ENCODE peak calls at places on chromosomes 12 and 14, in four cellular contexts. G, X, U and P are unnamed samples.

GRCh38 chr12:5096241-5096880 is 52.7 kb downstream of the KCNA5 start:
- DNase-seq in G (no peak), X (no peak), U (no peak), P (no peak)

GRCh38 chr12:57797938-57798337 is 15.4 kb downstream of the TSFM start:
- DNase-seq in G (no peak), X (no peak), U (no peak), P (no peak)

GRCh38 chr12:93483151-93483807 is 16.0 kb downstream of the MRPL42 start:
- DNase-seq in G (no peak), X (no peak), U (no peak), P (no peak)

GRCh38 chr14:98931911-98932310 is 340.1 kb downstream of the BCL11B start:
- DNase-seq in G (peak), X (no peak), U (peak), P (no peak)

GRCh38 chr14:98444077-98444476 is 827.9 kb downstream of the BCL11B start:
- DNase-seq in G (no peak), X (no peak), U (no peak), P (no peak)

GRCh38 chr12:28223853-28224252 is 33.6 kb downstream of the CCDC91 start:
- DNase-seq in G (no peak), X (no peak), U (no peak), P (no peak)

GRCh38 chr14:23300687-23301223 is 1.9 kb downstream of the PPP1R3E start:
- DNase-seq in G (peak), X (peak), U (peak), P (no peak)

GRCh38 chr14:101709533-101709881 is 52.0 kb upstream of the PPP2R5C start:
- DNase-seq in G (no peak), X (no peak), U (no peak), P (peak)

GRCh38 chr14:64556526-64556925 is 6.8 kb downstream of the PPP1R36 start:
- DNase-seq in G (no peak), X (no peak), U (no peak), P (no peak)

GRCh38 chr14:31668348-31668747 is 107.1 kb downstream of the NUBPL start:
- DNase-seq in G (no peak), X (no peak), U (no peak), P (no peak)

GRCh38 chr12:53378705-53379388 is 1.1 kb upstream of the SP1 start:
- DNase-seq in G (no peak), X (peak), U (no peak), P (no peak)

GRCh38 chr12:68080577-68080976 is 79.0 kb downstream of the IFNG start:
- DNase-seq in G (no peak), X (no peak), U (no peak), P (no peak)

GRCh38 chr12:33672879-33673577 is 233.4 kb upstream of the SYT10 start:
- DNase-seq in G (no peak), X (no peak), U (no peak), P (no peak)

GRCh38 chr12:19707948-19708409 is 268.7 kb downstream of the AEBP2 start:
- DNase-seq in G (no peak), X (no peak), U (no peak), P (no peak)

GRCh38 chr14:74245292-74245691 is 6.0 kb downstream of the VSX2 start:
- DNase-seq in G (no peak), X (no peak), U (no peak), P (no peak)

GRCh38 chr12:103742349-103742784 is 98.7 kb downstream of the NT5DC3 start:
- DNase-seq in G (peak), X (no peak), U (no peak), P (no peak)

GRCh38 chr12:20368653-20369163 is 371 bp downstream of the PDE3A start:
- DNase-seq in G (peak), X (no peak), U (peak), P (peak)

GRCh38 chr14:22334275-22334577 is 254.8 kb downstream of the DAD1 start:
- DNase-seq in G (no peak), X (no peak), U (no peak), P (no peak)

GRCh38 chr12:54012631-54013398 is 4.0 kb downstream of the HOXC8 start:
- DNase-seq in G (no peak), X (peak), U (no peak), P (no peak)

GRCh38 chr14:94066089-94066676 is 14.8 kb downstream of the DDX24 start:
- DNase-seq in G (no peak), X (no peak), U (no peak), P (no peak)

GRCh38 chr14:104316121-104316722 is 177.8 kb downstream of the KIF26A start:
- DNase-seq in G (no peak), X (no peak), U (no peak), P (no peak)

GRCh38 chr12:5904969-5905368 is 40.1 kb downstream of the ANO2 start:
- DNase-seq in G (no peak), X (no peak), U (no peak), P (no peak)

GRCh38 chr12:57726151-57726883 is 12.2 kb downstream of the AGAP2 start:
- DNase-seq in G (peak), X (no peak), U (peak), P (peak)

GRCh38 chr12:105967038-105967776 is 171.5 kb downstream of the NUAK1 start:
- DNase-seq in G (no peak), X (no peak), U (no peak), P (no peak)

GRCh38 chr12:109731231-109731731 is 17.7 kb downstream of the FAM222A start:
- DNase-seq in G (no peak), X (no peak), U (no peak), P (no peak)

GRCh38 chr14:64724578-64724930 is 20.3 kb downstream of the PLEKHG3 start:
- DNase-seq in G (no peak), X (no peak), U (no peak), P (no peak)

GRCh38 chr14:97058071-97058470 is 260.9 kb downstream of the VRK1 start:
- DNase-seq in G (no peak), X (no peak), U (no peak), P (no peak)

GRCh38 chr14:66974397-66975025 is 214.7 kb upstream of the GARIN2 start:
- DNase-seq in G (no peak), X (no peak), U (no peak), P (no peak)

GRCh38 chr12:107415066-107415465 is 270.5 kb upstream of the PWP1 start:
- DNase-seq in G (no peak), X (no peak), U (no peak), P (no peak)

GRCh38 chr14:64826845-64827244 is 52.9 kb downstream of the SPTB start:
- DNase-seq in G (no peak), X (no peak), U (no peak), P (no peak)

GRCh38 chr14:35159742-35160409 is 37.5 kb downstream of the PRORP start:
- DNase-seq in G (no peak), X (no peak), U (no peak), P (no peak)

GRCh38 chr12:10719482-10719881 is 3.6 kb downstream of the YBX3 start:
- DNase-seq in G (no peak), X (no peak), U (no peak), P (no peak)

GRCh38 chr12:43852744-43853143 is 16.9 kb downstream of the TMEM117 start:
- DNase-seq in G (no peak), X (no peak), U (no peak), P (no peak)

GRCh38 chr12:108686753-108687152 is 44.6 kb downstream of the CORO1C start:
- DNase-seq in G (peak), X (no peak), U (peak), P (no peak)

GRCh38 chr12:63294327-63294632 is 143.3 kb upstream of the AVPR1A start:
- DNase-seq in G (peak), X (no peak), U (no peak), P (no peak)

GRCh38 chr12:72098622-72099021 is 160.0 kb downstream of the TPH2 start:
- DNase-seq in G (no peak), X (no peak), U (no peak), P (no peak)

DNA sequence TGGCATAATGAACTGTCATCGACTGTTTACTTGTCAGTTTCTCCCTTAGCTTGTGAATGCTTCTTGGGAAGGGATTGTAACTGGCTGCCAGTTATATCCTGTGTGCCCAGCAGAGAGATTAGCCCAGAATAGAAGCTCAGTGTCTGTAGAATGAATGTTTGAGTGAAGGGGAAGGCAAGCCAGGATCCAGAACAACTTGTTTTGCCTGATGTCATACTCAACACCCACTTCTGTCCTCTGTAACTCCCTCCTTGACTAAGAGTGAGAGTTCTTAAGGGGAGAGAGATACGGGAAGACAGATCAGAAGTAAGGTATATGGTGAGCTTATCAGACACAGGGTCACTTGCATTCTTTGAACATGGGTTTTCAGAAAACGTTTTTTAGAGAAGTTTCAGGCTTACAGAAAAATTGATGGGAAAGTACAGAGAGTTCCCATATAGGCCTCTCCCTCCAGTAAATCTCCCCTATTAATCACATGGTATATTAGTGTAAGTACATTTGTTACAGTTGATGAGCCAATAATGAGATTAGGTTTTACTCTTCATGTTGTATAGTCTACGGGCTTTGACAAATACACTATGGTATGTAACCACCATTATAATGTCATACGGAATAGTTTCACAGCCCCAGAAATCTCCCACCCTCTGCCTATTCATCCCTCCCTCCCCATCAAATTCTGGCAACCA is 5.6 kb upstream of the SPPL3 start:
- DNase-seq in G (no peak), X (no peak), U (no peak), P (peak)
- TF ChIP-seq CTCF in G (no peak), X (no peak), U (no peak), P (no peak)

DNA sequence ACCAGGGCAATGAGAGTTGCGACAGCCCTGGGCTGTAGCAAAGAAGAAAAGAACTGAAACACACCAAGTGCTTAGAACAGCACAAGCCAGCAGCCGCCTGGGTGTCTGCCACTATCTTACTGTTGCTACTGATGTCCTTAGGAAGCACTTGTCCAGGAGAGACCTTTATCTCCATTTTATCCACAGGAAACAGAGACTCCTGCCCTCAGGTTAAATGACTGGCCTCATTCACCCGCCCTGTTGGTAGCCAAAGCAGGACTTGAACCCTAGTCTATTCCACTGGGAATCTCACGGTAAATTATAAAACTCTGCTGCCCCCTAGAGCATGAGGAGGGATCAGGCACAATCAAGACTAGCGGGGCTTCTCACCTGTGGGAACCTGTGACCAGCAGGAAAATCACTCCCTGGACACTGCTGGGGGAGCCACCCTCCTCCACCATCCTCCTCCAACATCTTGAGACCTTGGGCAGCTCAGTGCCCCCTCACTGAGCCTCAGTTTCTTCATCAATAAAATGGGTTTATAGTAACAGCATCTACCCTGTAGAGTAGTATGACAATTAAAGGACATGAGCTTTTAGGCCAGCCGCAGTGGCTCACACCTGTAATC is 20.5 kb upstream of the TESC start:
- DNase-seq in G (no peak), X (peak), U (peak), P (peak)
- TF ChIP-seq CTCF in G (peak), X (peak), U (peak), P (peak)

DNA sequence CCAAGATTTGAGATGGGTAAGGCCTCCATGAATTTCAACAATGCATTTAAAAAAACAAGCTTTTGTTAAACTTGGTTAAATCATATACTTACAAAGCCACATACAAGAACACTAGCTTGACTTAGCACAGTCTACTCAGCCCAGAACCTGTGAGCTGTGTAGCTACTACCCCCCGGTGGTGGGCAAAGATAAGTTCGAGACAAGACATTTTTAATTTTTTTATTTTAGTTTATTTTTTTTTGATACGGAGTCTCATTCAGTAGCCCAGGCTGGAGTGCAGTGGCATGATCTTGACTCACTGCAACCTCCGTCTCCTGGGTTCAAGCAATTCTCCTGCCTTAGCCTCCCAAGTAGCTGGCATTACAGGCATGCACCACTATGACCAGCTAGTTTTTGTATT is 3.7 kb upstream of the NECAP1 start:
- DNase-seq in G (peak), X (peak), U (no peak), P (peak)
- TF ChIP-seq CTCF in G (peak), X (peak), U (peak), P (peak)

DNA sequence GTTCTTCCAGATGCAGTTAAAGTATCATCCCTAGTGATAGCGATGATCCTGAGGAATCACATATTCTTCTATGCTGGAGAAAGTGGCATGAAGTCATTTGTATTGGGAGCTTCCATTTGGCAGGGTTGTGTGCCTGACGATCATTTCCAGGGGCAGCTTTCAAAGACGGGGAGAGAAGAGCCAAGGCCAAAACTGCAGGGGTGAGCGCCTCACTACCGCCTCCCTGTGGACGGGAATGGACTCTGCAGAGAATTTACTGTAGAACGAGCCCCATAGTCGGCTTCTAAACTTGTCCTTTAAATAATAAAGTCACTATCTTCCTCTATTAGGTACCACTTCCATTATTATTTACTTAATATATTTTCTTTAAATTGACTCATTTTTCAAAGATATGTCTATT is 555.9 kb upstream of the TMEM132C start:
- DNase-seq in G (no peak), X (no peak), U (no peak), P (no peak)
- TF ChIP-seq CTCF in G (no peak), X (peak), U (no peak), P (no peak)

DNA sequence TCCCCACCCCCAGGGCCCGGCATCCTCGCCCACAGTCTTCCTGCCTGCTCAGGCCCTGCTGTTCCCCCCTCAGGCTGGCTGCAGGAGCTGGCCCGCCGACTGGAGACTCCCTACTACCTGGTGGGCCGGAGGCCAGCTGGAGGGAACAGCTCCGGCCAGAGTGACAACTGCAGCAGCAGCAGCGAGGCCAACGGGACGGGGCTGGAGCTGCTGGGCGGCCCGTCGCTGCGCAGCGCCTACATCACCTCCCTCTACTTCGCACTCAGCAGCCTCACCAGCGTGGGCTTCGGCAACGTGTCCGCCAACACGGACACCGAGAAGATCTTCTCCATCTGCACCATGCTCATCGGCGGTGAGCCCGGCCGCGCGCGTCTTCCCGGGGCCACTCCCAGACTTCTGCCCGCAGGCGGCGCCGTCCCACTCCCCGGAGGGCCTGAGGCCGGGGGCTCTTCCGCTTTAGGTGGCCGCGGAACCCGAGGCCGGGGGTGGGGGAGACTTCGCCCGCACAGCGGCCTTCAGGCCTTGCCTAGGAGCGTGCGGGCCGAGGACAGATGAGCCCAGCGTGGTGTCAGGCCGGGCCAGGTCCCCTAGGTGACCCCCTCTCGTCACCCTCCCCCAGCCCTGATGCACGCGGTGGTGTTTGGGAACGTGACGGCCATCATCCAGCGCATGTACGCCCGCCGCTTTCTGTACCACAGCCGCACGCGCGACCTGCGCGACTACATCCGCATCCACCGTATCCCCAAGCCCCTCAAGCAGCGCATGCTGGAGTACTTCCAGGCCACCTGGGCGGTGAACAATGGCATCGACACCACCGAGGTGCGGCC is 10.2 kb downstream of the KCNH3 start:
- DNase-seq in G (peak), X (no peak), U (no peak), P (peak)
- TF ChIP-seq CTCF in G (peak), X (no peak), U (peak), P (no peak)

GRCh38 chr14:103104654-103105511 is 10.4 kb downstream of the EXOC3L4 start:
- DNase-seq in G (peak), X (peak), U (no peak), P (peak)

GRCh38 chr14:103104389-103104653 is 9.8 kb downstream of the EXOC3L4 start:
- DNase-seq in G (no peak), X (no peak), U (no peak), P (no peak)

GRCh38 chr14:103101964-103102688 is 7.6 kb downstream of the EXOC3L4 start:
- DNase-seq in G (no peak), X (no peak), U (no peak), P (no peak)

GRCh38 chr14:103102689-103103260 is 8.2 kb downstream of the EXOC3L4 start:
- DNase-seq in G (no peak), X (no peak), U (no peak), P (no peak)

GRCh38 chr14:103103461-103104388 is 9.2 kb downstream of the EXOC3L4 start:
- DNase-seq in G (no peak), X (no peak), U (no peak), P (no peak)
- TF ChIP-seq CTCF in G (no peak), X (no peak), U (no peak), P (no peak)

GRCh38 chr12:55743131-55743921 is 404 bp downstream of the GDF11 start:
- DNase-seq in G (peak), X (peak), U (no peak), P (peak)
- TF ChIP-seq CTCF in G (no peak), X (peak), U (no peak), P (peak)

GRCh38 chr12:130838951-130839769 is at the start of gene STX2:
- DNase-seq in G (peak), X (peak), U (peak), P (peak)
- TF ChIP-seq CTCF in G (peak), X (peak), U (peak), P (no peak)